ENCODE peak calls at places on chromosomes 5 and 9, in five cellular contexts. W is activated CD4-positive, alpha-beta T cell treated with anti-CD3 and anti-CD28 coated beads, Interleukin-2, amount 50 U/mL, for 4 hours; E is stimulated activated CD8-positive, alpha-beta memory T cell treated with anti-CD3 and anti-CD28 coated beads, Interleukin-4, amount 100 ng/mL, for 48 hours; R is NCI-H2081; K is effector memory CD8-positive, alpha-beta T cell. C is an unnamed sample.

GRCh38 chr5:75611324-75612210 is at the start of gene ANKDD1B:
- DNase-seq in W (no peak), K (no peak), E (peak; percentile 31), R (no peak), C (no peak)

GRCh38 chr5:20331826-20332225 is 343.8 kb upstream of the CDH18 start:
- DNase-seq in K (no peak), W (no peak), E (no peak), R (no peak), C (no peak)

GRCh38 chr5:39461007-39461682 is 36.4 kb upstream of the DAB2 start:
- DNase-seq in K (peak; percentile 7), W (no peak), R (no peak), E (no peak), C (peak; percentile 23)

GRCh38 chr5:95417971-95418370 is 26.8 kb downstream of the FAM81B start:
- DNase-seq in E (no peak), W (no peak), K (no peak), R (no peak), C (no peak)

GRCh38 chr5:95959964-95960801 is 1.5 kb downstream of the ELL2 start:
- DNase-seq in K (no peak), R (no peak), E (peak; percentile 27), W (no peak), C (peak; percentile 10)

GRCh38 chr5:153159611-153160010 is 330.9 kb upstream of the GRIA1 start:
- DNase-seq in E (no peak), K (no peak), W (no peak), R (no peak), C (no peak)

GRCh38 chr9:35636135-35636876 is 14.4 kb downstream of the SIT1 start:
- DNase-seq in W (no peak), K (no peak), R (no peak), E (no peak), C (peak; percentile 78)

GRCh38 chr5:139654875-139655491 is 6.8 kb downstream of the CXXC5 start:
- DNase-seq in R (no peak), W (no peak), E (no peak), K (no peak), C (no peak)

GRCh38 chr5:146040559-146040958 is 64.8 kb downstream of the PLAC8L1 start:
- DNase-seq in E (no peak), R (no peak), W (no peak), K (no peak), C (no peak)

GRCh38 chr5:78273436-78273835 is 21.1 kb downstream of the AP3B1 start:
- DNase-seq in E (no peak), R (no peak), W (no peak), K (no peak), C (no peak)

GRCh38 chr9:136441191-136441680 is 1.6 kb upstream of the INPP5E start:
- DNase-seq in W (no peak), E (no peak), K (no peak), R (no peak), C (no peak)

GRCh38 chr5:112718344-112718743 is 19.3 kb upstream of the APC start:
- DNase-seq in R (no peak), K (no peak), E (no peak), W (no peak), C (no peak)

GRCh38 chr9:69822091-69822750 is 1.6 kb downstream of the CFAP95 start:
- DNase-seq in W (no peak), E (no peak), K (no peak), R (no peak), C (peak; percentile 29)

GRCh38 chr5:68015933-68016332 is 199.6 kb upstream of the PIK3R1 start:
- DNase-seq in W (no peak), K (no peak), E (no peak), R (no peak), C (no peak)

GRCh38 chr5:136048966-136049365 is 20.2 kb downstream of the TGFBI start:
- DNase-seq in K (no peak), R (no peak), E (no peak), W (no peak), C (no peak)

GRCh38 chr5:40958811-40959210 is 49.5 kb downstream of the C7 start:
- DNase-seq in E (no peak), W (no peak), R (no peak), K (no peak), C (no peak)

GRCh38 chr5:458547-459353 is 15.8 kb downstream of the EXOC3 start:
- DNase-seq in R (no peak), E (peak; percentile 78), K (no peak), W (peak; percentile 45), C (no peak)

GRCh38 chr5:121485261-121485660 is 366.4 kb upstream of the FTMT start:
- DNase-seq in W (no peak), E (no peak), R (no peak), K (no peak), C (no peak)

GRCh38 chr5:177271113-177271512 is 32.4 kb downstream of the RAB24 start:
- DNase-seq in W (no peak), R (no peak), K (no peak), E (no peak), C (no peak)

GRCh38 chr9:84140535-84141101 is 160.0 kb downstream of the RMI1 start:
- DNase-seq in K (no peak), E (peak; percentile 35), R (peak; percentile 79), W (no peak), C (no peak)

GRCh38 chr9:111955048-111955447 is 58.4 kb downstream of the UGCG start:
- DNase-seq in K (no peak), W (no peak), E (no peak), R (peak; percentile 99), C (no peak)

C was measured in NAMALWA.